ENCODE peak calls at places on chromosomes 16 and 17, in ten cellular contexts. I, J, K, N, Z, G, W, B, M and T are unnamed samples.

GRCh38 chr17:64216385-64217248 is 46.4 kb downstream of the TEX2 start:
- DNase-seq in I (no peak), J (peak; percentile 16), K (peak; percentile 64), N (peak; percentile 25), Z (peak; percentile 65), G (peak; percentile 40), W (peak; percentile 47), B (peak; percentile 61), M (no peak), T (no peak)

GRCh38 chr17:69913241-69914015 is 161.6 kb upstream of the KCNJ16 start:
- DNase-seq in I (no peak), J (no peak), K (no peak), N (no peak), Z (no peak), G (no peak), W (no peak), B (no peak), M (no peak), T (no peak)

GRCh38 chr16:24869033-24869432 is 23.3 kb downstream of the SLC5A11 start:
- DNase-seq in I (no peak), J (no peak), K (no peak), N (no peak), Z (no peak), G (no peak), W (no peak), B (no peak), M (no peak), T (no peak)

GRCh38 chr17:19904924-19905323 is 37.2 kb upstream of the ULK2 start:
- DNase-seq in I (no peak), J (peak; percentile 27), K (peak; percentile 40), N (peak; percentile 48), Z (peak; percentile 10), G (no peak), W (peak; percentile 30), B (no peak), M (no peak), T (peak; percentile 76)

GRCh38 chr17:21419299-21420239 is 43.4 kb downstream of the KCNJ12 start:
- DNase-seq in I (peak; percentile 69), J (no peak), K (no peak), N (no peak), Z (no peak), G (no peak), W (no peak), B (peak; percentile 40), M (no peak), T (no peak)

GRCh38 chr17:27327871-27328270 is 34.0 kb downstream of the WSB1 start:
- DNase-seq in I (no peak), J (no peak), K (no peak), N (no peak), Z (no peak), G (no peak), W (no peak), B (no peak), M (no peak), T (no peak)

GRCh38 chr16:8236816-8237215 is 353.5 kb downstream of the TMEM114 start:
- DNase-seq in I (no peak), J (no peak), K (no peak), N (no peak), Z (no peak), G (no peak), W (no peak), B (no peak), M (no peak), T (no peak)

GRCh38 chr16:56482667-56483236 is 31.4 kb downstream of the OGFOD1 start:
- DNase-seq in I (no peak), J (no peak), K (no peak), N (no peak), Z (no peak), G (no peak), W (no peak), B (no peak), M (no peak), T (no peak)

GRCh38 chr17:83171661-83172060 is 92.3 kb downstream of the METRNL start:
- DNase-seq in I (no peak), J (peak; percentile 5), K (no peak), N (no peak), Z (no peak), G (no peak), W (no peak), B (no peak), M (no peak), T (no peak)

GRCh38 chr17:76014100-76014924 is 12.8 kb downstream of the EVPL start:
- DNase-seq in I (peak; percentile 83), J (peak; percentile 60), K (peak; percentile 67), N (peak; percentile 78), Z (peak; percentile 87), G (peak; percentile 61), W (peak; percentile 81), B (peak; percentile 79), M (peak; percentile 79), T (peak; percentile 86)
- TF ChIP-seq CTCF in I (peak; percentile 94), J (peak; percentile 95), K (peak; percentile 96), N (peak; percentile 92), Z (peak; percentile 97), G (peak; percentile 95), W (peak; percentile 92), B (peak; percentile 94), M (peak; percentile 98), T (peak; percentile 98)

DNA sequence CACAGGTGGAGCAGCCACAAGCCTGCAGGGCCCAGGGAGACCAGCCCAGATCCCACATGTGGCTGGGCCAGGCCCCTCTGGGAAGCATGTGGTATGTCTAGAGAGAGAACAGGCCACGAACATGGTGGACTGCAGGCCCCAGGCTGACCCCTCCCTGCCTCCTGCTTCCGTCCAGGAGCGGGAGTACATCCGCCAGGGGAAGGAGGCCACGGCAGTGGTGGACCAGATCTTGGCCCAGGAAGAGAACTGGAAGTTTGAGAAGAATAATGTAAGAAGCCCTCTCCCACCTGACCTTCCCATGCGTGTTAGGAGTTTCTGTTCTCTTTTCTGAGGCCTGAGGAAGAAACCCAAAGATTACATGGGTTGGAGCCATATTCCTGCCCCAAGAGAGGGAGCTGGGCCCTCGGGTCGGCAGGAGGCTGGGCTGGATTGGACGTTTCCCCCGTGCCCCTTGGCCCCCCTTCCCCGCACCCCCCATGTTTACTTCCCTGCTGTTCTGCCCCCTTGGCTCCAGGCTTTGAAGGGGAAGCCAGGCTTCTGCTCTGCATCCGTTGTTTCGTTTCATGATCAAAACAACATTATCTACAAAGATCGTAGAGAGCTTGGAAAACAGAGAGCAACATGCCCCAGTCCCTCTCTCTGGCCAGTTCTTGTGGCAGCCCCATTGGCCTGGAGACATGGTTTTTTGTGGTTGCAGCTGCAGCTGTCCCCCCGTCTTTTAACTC is 5.7 kb upstream of the TCAP start:
- DNase-seq in I (no peak), J (no peak), K (no peak), N (no peak), Z (no peak), G (no peak), W (no peak), B (no peak), M (no peak), T (no peak)
- H3K36me3 ChIP-seq in I (peaks cover 21% of the 10 kb centered on the region), J (peaks cover 19% of the 10 kb centered on the region), K (peaks cover 46% of the 10 kb centered on the region), N (no peaks in the 10 kb centered on the region), Z (peaks cover 9% of the 10 kb centered on the region), G (no peaks in the 10 kb centered on the region), W (no peaks in the 10 kb centered on the region), B (no peaks in the 10 kb centered on the region), M (no peaks in the 10 kb centered on the region), T (peaks cover 79% of the 10 kb centered on the region)

DNA sequence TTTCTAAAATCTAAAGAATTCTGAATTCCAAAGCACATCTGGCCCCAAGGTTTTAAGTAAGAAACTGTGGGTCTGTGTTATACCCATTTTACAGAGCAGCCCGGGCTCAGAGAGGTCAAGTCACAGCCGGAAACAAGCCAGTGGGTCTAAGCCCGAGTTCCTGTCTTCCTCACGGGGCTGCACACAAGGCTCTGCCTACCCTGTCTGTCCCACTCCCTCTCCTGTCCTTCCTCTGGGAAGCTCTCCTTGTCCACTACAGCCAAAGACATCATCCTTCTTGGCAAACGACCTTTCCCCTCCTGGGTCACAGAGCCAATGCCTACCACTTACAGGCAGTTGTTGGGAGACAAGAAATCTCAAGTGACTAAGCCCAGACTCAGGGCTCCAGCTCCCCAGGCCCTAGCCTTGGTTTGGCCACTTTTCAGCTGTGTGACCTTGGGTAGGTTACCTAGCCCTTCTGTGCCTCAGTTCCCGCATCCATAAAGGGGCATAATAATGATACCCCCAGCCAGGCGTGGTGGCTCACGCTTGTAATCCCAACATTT is 55.6 kb upstream of the MAP3K14 start:
- DNase-seq in I (no peak), J (no peak), K (no peak), N (no peak), Z (no peak), G (no peak), W (no peak), B (peak; percentile 26), M (peak; percentile 43), T (no peak)
- H3K4me1 ChIP-seq in I (peaks cover 8% of the 10 kb centered on the region), J (peaks cover 10% of the 10 kb centered on the region), K (peaks cover 24% of the 10 kb centered on the region), N (peaks cover 11% of the 10 kb centered on the region), Z (peaks cover 18% of the 10 kb centered on the region), G (peaks cover 29% of the 10 kb centered on the region), W (peaks cover 8% of the 10 kb centered on the region), B (no peaks in the 10 kb centered on the region), M (peaks cover 15% of the 10 kb centered on the region), T (peaks cover 25% of the 10 kb centered on the region)

GRCh38 chr16:80554037-80554436 is 13.2 kb downstream of the DYNLRB2 start:
- DNase-seq in I (no peak), J (no peak), K (no peak), N (no peak), Z (no peak), G (no peak), W (no peak), B (no peak), M (no peak), T (no peak)

GRCh38 chr16:80557037-80557436 is 16.2 kb downstream of the DYNLRB2 start:
- DNase-seq in I (no peak), J (no peak), K (no peak), N (no peak), Z (no peak), G (no peak), W (no peak), B (no peak), M (no peak), T (no peak)

GRCh38 chr16:80547145-80547544 is 6.4 kb downstream of the DYNLRB2 start:
- DNase-seq in I (no peak), J (no peak), K (no peak), N (no peak), Z (no peak), G (no peak), W (no peak), B (no peak), M (no peak), T (no peak)

GRCh38 chr16:80556481-80556880 is 15.7 kb downstream of the DYNLRB2 start:
- DNase-seq in I (no peak), J (no peak), K (no peak), N (no peak), Z (no peak), G (no peak), W (no peak), B (no peak), M (no peak), T (no peak)

DNA sequence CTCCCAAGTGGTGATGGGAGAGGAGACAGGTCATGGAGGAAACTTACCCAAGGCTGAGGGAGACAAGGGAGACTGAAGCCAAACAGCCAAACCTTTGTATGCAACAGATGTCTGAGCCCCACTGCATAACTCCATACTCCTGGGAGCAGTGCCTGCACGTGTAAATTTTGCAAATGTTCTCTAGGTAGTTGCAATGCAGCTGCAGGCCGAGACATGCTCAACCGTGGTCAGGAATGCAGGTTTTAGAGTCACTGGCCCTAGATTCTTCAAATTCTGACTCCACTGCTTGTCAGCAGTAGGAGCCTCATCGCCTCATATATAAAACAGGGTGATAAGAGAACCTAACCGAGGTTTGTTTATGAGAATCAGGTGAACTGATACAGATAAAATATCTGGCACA is 11.5 kb downstream of the DYNLRB2 start:
- DNase-seq in I (no peak), J (no peak), K (no peak), N (no peak), Z (no peak), G (peak; percentile 57), W (no peak), B (no peak), M (no peak), T (no peak)
- TF ChIP-seq CTCF in I (no peak), J (no peak), K (no peak), N (no peak), Z (no peak), G (no peak), W (no peak), B (no peak), M (no peak), T (no peak)